ENCODE peak calls at places on chromosome 22, in six cellular contexts. One of them, this sample, is unnamed.

GRCh38 chr22:49555526-49555925 is 272.1 kb downstream of the BRD1 start:
- DNase-seq in stimulated activated CD4-positive, alpha-beta T cell treated with anti-CD3 and anti-CD28 coated beads, Interleukin-15, amount 100 ng/mL, for 1 hour: no peak
- DNase-seq in RPMI8226: no peak
- DNase-seq in cardiac fibroblast: no peak
- DNase-seq in activated naive CD8-positive, alpha-beta T cell treated with anti-CD3 and anti-CD28 coated beads, Interleukin-2, amount 50 U/mL, for 24 hours: no peak
- DNase-seq in ecto neural progenitor cell: no peak
- DNase-seq in this sample: no peak

GRCh38 chr22:49036513-49036912 is 791.2 kb downstream of the BRD1 start:
- DNase-seq in RPMI8226: no peak
- DNase-seq in stimulated activated CD4-positive, alpha-beta T cell treated with anti-CD3 and anti-CD28 coated beads, Interleukin-15, amount 100 ng/mL, for 1 hour: no peak
- DNase-seq in ecto neural progenitor cell: no peak
- DNase-seq in activated naive CD8-positive, alpha-beta T cell treated with anti-CD3 and anti-CD28 coated beads, Interleukin-2, amount 50 U/mL, for 24 hours: no peak
- DNase-seq in cardiac fibroblast: no peak
- DNase-seq in this sample: no peak

GRCh38 chr22:26548984-26549383 is 36.7 kb upstream of the TFIP11 start:
- DNase-seq in stimulated activated CD4-positive, alpha-beta T cell treated with anti-CD3 and anti-CD28 coated beads, Interleukin-15, amount 100 ng/mL, for 1 hour: no peak
- DNase-seq in cardiac fibroblast: no peak
- DNase-seq in activated naive CD8-positive, alpha-beta T cell treated with anti-CD3 and anti-CD28 coated beads, Interleukin-2, amount 50 U/mL, for 24 hours: no peak
- DNase-seq in ecto neural progenitor cell: no peak
- DNase-seq in RPMI8226: no peak
- DNase-seq in this sample: no peak

GRCh38 chr22:41334951-41335635 is 33.8 kb downstream of the ZC3H7B start:
- DNase-seq in cardiac fibroblast: no peak
- DNase-seq in activated naive CD8-positive, alpha-beta T cell treated with anti-CD3 and anti-CD28 coated beads, Interleukin-2, amount 50 U/mL, for 24 hours: no peak
- DNase-seq in RPMI8226: no peak
- DNase-seq in stimulated activated CD4-positive, alpha-beta T cell treated with anti-CD3 and anti-CD28 coated beads, Interleukin-15, amount 100 ng/mL, for 1 hour: no peak
- DNase-seq in ecto neural progenitor cell: no peak
- DNase-seq in this sample: no peak

GRCh38 chr22:44395116-44396005 is 82.6 kb upstream of the SHISAL1 start:
- DNase-seq in RPMI8226: no peak
- DNase-seq in activated naive CD8-positive, alpha-beta T cell treated with anti-CD3 and anti-CD28 coated beads, Interleukin-2, amount 50 U/mL, for 24 hours: no peak
- DNase-seq in stimulated activated CD4-positive, alpha-beta T cell treated with anti-CD3 and anti-CD28 coated beads, Interleukin-15, amount 100 ng/mL, for 1 hour: no peak
- DNase-seq in cardiac fibroblast: no peak
- DNase-seq in ecto neural progenitor cell: peak; percentile 38
- DNase-seq in this sample: no peak

GRCh38 chr22:27537481-27537891 is 264.1 kb downstream of the MN1 start:
- DNase-seq in stimulated activated CD4-positive, alpha-beta T cell treated with anti-CD3 and anti-CD28 coated beads, Interleukin-15, amount 100 ng/mL, for 1 hour: no peak
- DNase-seq in RPMI8226: no peak
- DNase-seq in cardiac fibroblast: peak; percentile 84
- DNase-seq in activated naive CD8-positive, alpha-beta T cell treated with anti-CD3 and anti-CD28 coated beads, Interleukin-2, amount 50 U/mL, for 24 hours: no peak
- DNase-seq in ecto neural progenitor cell: no peak
- DNase-seq in this sample: no peak

GRCh38 chr22:31085493-31085824 is 4.3 kb downstream of the SMTN start:
- DNase-seq in cardiac fibroblast: peak; percentile 54
- DNase-seq in ecto neural progenitor cell: no peak
- DNase-seq in stimulated activated CD4-positive, alpha-beta T cell treated with anti-CD3 and anti-CD28 coated beads, Interleukin-15, amount 100 ng/mL, for 1 hour: no peak
- DNase-seq in RPMI8226: no peak
- DNase-seq in activated naive CD8-positive, alpha-beta T cell treated with anti-CD3 and anti-CD28 coated beads, Interleukin-2, amount 50 U/mL, for 24 hours: no peak
- DNase-seq in this sample: no peak

GRCh38 chr22:36734171-36735058 is 30.9 kb upstream of the CACNG2 start:
- DNase-seq in ecto neural progenitor cell: peak; percentile 36
- DNase-seq in RPMI8226: peak; percentile 61
- DNase-seq in stimulated activated CD4-positive, alpha-beta T cell treated with anti-CD3 and anti-CD28 coated beads, Interleukin-15, amount 100 ng/mL, for 1 hour: no peak
- DNase-seq in cardiac fibroblast: peak; percentile 37
- DNase-seq in activated naive CD8-positive, alpha-beta T cell treated with anti-CD3 and anti-CD28 coated beads, Interleukin-2, amount 50 U/mL, for 24 hours: no peak
- DNase-seq in this sample: no peak

GRCh38 chr22:44204937-44205712 is 24.4 kb downstream of the PARVG start:
- DNase-seq in stimulated activated CD4-positive, alpha-beta T cell treated with anti-CD3 and anti-CD28 coated beads, Interleukin-15, amount 100 ng/mL, for 1 hour: no peak
- DNase-seq in activated naive CD8-positive, alpha-beta T cell treated with anti-CD3 and anti-CD28 coated beads, Interleukin-2, amount 50 U/mL, for 24 hours: no peak
- DNase-seq in RPMI8226: no peak
- DNase-seq in ecto neural progenitor cell: no peak
- DNase-seq in cardiac fibroblast: no peak
- DNase-seq in this sample: no peak

GRCh38 chr22:35995772-35996171 is 32.9 kb downstream of the RBFOX2 start:
- DNase-seq in cardiac fibroblast: peak; percentile 97
- DNase-seq in activated naive CD8-positive, alpha-beta T cell treated with anti-CD3 and anti-CD28 coated beads, Interleukin-2, amount 50 U/mL, for 24 hours: no peak
- DNase-seq in RPMI8226: no peak
- DNase-seq in ecto neural progenitor cell: no peak
- DNase-seq in stimulated activated CD4-positive, alpha-beta T cell treated with anti-CD3 and anti-CD28 coated beads, Interleukin-15, amount 100 ng/mL, for 1 hour: no peak
- DNase-seq in this sample: peak; percentile 91

GRCh38 chr22:41951898-41952474 is at the start of gene SMIM45:
- DNase-seq in cardiac fibroblast: peak; percentile 22
- DNase-seq in RPMI8226: no peak
- DNase-seq in ecto neural progenitor cell: peak; percentile 84
- DNase-seq in stimulated activated CD4-positive, alpha-beta T cell treated with anti-CD3 and anti-CD28 coated beads, Interleukin-15, amount 100 ng/mL, for 1 hour: no peak
- DNase-seq in activated naive CD8-positive, alpha-beta T cell treated with anti-CD3 and anti-CD28 coated beads, Interleukin-2, amount 50 U/mL, for 24 hours: no peak
- DNase-seq in this sample: no peak

GRCh38 chr22:50529416-50530279 is at the start of gene TYMP:
- DNase-seq in cardiac fibroblast: peak; percentile 83
- DNase-seq in activated naive CD8-positive, alpha-beta T cell treated with anti-CD3 and anti-CD28 coated beads, Interleukin-2, amount 50 U/mL, for 24 hours: peak; percentile 83
- DNase-seq in stimulated activated CD4-positive, alpha-beta T cell treated with anti-CD3 and anti-CD28 coated beads, Interleukin-15, amount 100 ng/mL, for 1 hour: peak; percentile 54
- DNase-seq in ecto neural progenitor cell: no peak
- DNase-seq in RPMI8226: peak; percentile 76
- DNase-seq in this sample: no peak

GRCh38 chr22:42414565-42415298 is 17.5 kb downstream of the NFAM1 start:
- DNase-seq in stimulated activated CD4-positive, alpha-beta T cell treated with anti-CD3 and anti-CD28 coated beads, Interleukin-15, amount 100 ng/mL, for 1 hour: no peak
- DNase-seq in ecto neural progenitor cell: no peak
- DNase-seq in activated naive CD8-positive, alpha-beta T cell treated with anti-CD3 and anti-CD28 coated beads, Interleukin-2, amount 50 U/mL, for 24 hours: no peak
- DNase-seq in RPMI8226: no peak
- DNase-seq in cardiac fibroblast: no peak
- DNase-seq in this sample: no peak

GRCh38 chr22:32764330-32765116 is 37.0 kb upstream of the TIMP3 start:
- DNase-seq in ecto neural progenitor cell: no peak
- DNase-seq in stimulated activated CD4-positive, alpha-beta T cell treated with anti-CD3 and anti-CD28 coated beads, Interleukin-15, amount 100 ng/mL, for 1 hour: no peak
- DNase-seq in RPMI8226: no peak
- DNase-seq in activated naive CD8-positive, alpha-beta T cell treated with anti-CD3 and anti-CD28 coated beads, Interleukin-2, amount 50 U/mL, for 24 hours: no peak
- DNase-seq in cardiac fibroblast: peak; percentile 86
- DNase-seq in this sample: peak; percentile 46

GRCh38 chr22:34943830-34944229 is 122.1 kb upstream of the ISX start:
- DNase-seq in activated naive CD8-positive, alpha-beta T cell treated with anti-CD3 and anti-CD28 coated beads, Interleukin-2, amount 50 U/mL, for 24 hours: no peak
- DNase-seq in RPMI8226: no peak
- DNase-seq in cardiac fibroblast: no peak
- DNase-seq in stimulated activated CD4-positive, alpha-beta T cell treated with anti-CD3 and anti-CD28 coated beads, Interleukin-15, amount 100 ng/mL, for 1 hour: no peak
- DNase-seq in ecto neural progenitor cell: no peak
- DNase-seq in this sample: no peak

GRCh38 chr22:28958611-28959010 is 75.2 kb downstream of the ZNRF3 start:
- DNase-seq in stimulated activated CD4-positive, alpha-beta T cell treated with anti-CD3 and anti-CD28 coated beads, Interleukin-15, amount 100 ng/mL, for 1 hour: no peak
- DNase-seq in ecto neural progenitor cell: no peak
- DNase-seq in activated naive CD8-positive, alpha-beta T cell treated with anti-CD3 and anti-CD28 coated beads, Interleukin-2, amount 50 U/mL, for 24 hours: no peak
- DNase-seq in RPMI8226: no peak
- DNase-seq in cardiac fibroblast: peak; percentile 15
- DNase-seq in this sample: no peak

GRCh38 chr22:17733484-17733883 is 40.8 kb downstream of the BID start:
- DNase-seq in cardiac fibroblast: no peak
- DNase-seq in activated naive CD8-positive, alpha-beta T cell treated with anti-CD3 and anti-CD28 coated beads, Interleukin-2, amount 50 U/mL, for 24 hours: no peak
- DNase-seq in ecto neural progenitor cell: no peak
- DNase-seq in RPMI8226: no peak
- DNase-seq in stimulated activated CD4-positive, alpha-beta T cell treated with anti-CD3 and anti-CD28 coated beads, Interleukin-15, amount 100 ng/mL, for 1 hour: no peak
- DNase-seq in this sample: no peak

GRCh38 chr22:43126506-43127165 is 16.1 kb downstream of the BIK start:
- DNase-seq in stimulated activated CD4-positive, alpha-beta T cell treated with anti-CD3 and anti-CD28 coated beads, Interleukin-15, amount 100 ng/mL, for 1 hour: no peak
- DNase-seq in cardiac fibroblast: peak; percentile 64
- DNase-seq in activated naive CD8-positive, alpha-beta T cell treated with anti-CD3 and anti-CD28 coated beads, Interleukin-2, amount 50 U/mL, for 24 hours: no peak
- DNase-seq in RPMI8226: no peak
- DNase-seq in ecto neural progenitor cell: no peak
- DNase-seq in this sample: peak; percentile 32

GRCh38 chr22:45179276-45180049 is 15.7 kb downstream of the NUP50 start:
- DNase-seq in RPMI8226: no peak
- DNase-seq in cardiac fibroblast: no peak
- DNase-seq in ecto neural progenitor cell: no peak
- DNase-seq in stimulated activated CD4-positive, alpha-beta T cell treated with anti-CD3 and anti-CD28 coated beads, Interleukin-15, amount 100 ng/mL, for 1 hour: no peak
- DNase-seq in activated naive CD8-positive, alpha-beta T cell treated with anti-CD3 and anti-CD28 coated beads, Interleukin-2, amount 50 U/mL, for 24 hours: no peak
- DNase-seq in this sample: no peak

GRCh38 chr22:32083000-32083399 is 39.9 kb downstream of the SLC5A1 start:
- DNase-seq in ecto neural progenitor cell: no peak
- DNase-seq in activated naive CD8-positive, alpha-beta T cell treated with anti-CD3 and anti-CD28 coated beads, Interleukin-2, amount 50 U/mL, for 24 hours: no peak
- DNase-seq in cardiac fibroblast: no peak
- DNase-seq in stimulated activated CD4-positive, alpha-beta T cell treated with anti-CD3 and anti-CD28 coated beads, Interleukin-15, amount 100 ng/mL, for 1 hour: no peak
- DNase-seq in RPMI8226: no peak
- DNase-seq in this sample: no peak

GRCh38 chr22:20244744-20245576 is 23.2 kb downstream of the RTN4R start:
- DNase-seq in activated naive CD8-positive, alpha-beta T cell treated with anti-CD3 and anti-CD28 coated beads, Interleukin-2, amount 50 U/mL, for 24 hours: peak; percentile 40
- DNase-seq in ecto neural progenitor cell: no peak
- DNase-seq in cardiac fibroblast: no peak
- DNase-seq in RPMI8226: no peak
- DNase-seq in stimulated activated CD4-positive, alpha-beta T cell treated with anti-CD3 and anti-CD28 coated beads, Interleukin-15, amount 100 ng/mL, for 1 hour: no peak
- DNase-seq in this sample: no peak

GRCh38 chr22:40058265-40058664 is 63.5 kb downstream of the FAM83F start:
- DNase-seq in stimulated activated CD4-positive, alpha-beta T cell treated with anti-CD3 and anti-CD28 coated beads, Interleukin-15, amount 100 ng/mL, for 1 hour: no peak
- DNase-seq in activated naive CD8-positive, alpha-beta T cell treated with anti-CD3 and anti-CD28 coated beads, Interleukin-2, amount 50 U/mL, for 24 hours: peak; percentile 56
- DNase-seq in cardiac fibroblast: no peak
- DNase-seq in RPMI8226: no peak
- DNase-seq in ecto neural progenitor cell: no peak
- DNase-seq in this sample: no peak

GRCh38 chr22:23227380-23227779 is 47.1 kb downstream of the BCR start:
- DNase-seq in activated naive CD8-positive, alpha-beta T cell treated with anti-CD3 and anti-CD28 coated beads, Interleukin-2, amount 50 U/mL, for 24 hours: no peak
- DNase-seq in cardiac fibroblast: no peak
- DNase-seq in ecto neural progenitor cell: no peak
- DNase-seq in stimulated activated CD4-positive, alpha-beta T cell treated with anti-CD3 and anti-CD28 coated beads, Interleukin-15, amount 100 ng/mL, for 1 hour: no peak
- DNase-seq in RPMI8226: no peak
- DNase-seq in this sample: no peak

GRCh38 chr22:23820748-23821211 is 18.0 kb downstream of the DERL3 start:
- DNase-seq in RPMI8226: no peak
- DNase-seq in cardiac fibroblast: no peak
- DNase-seq in stimulated activated CD4-positive, alpha-beta T cell treated with anti-CD3 and anti-CD28 coated beads, Interleukin-15, amount 100 ng/mL, for 1 hour: no peak
- DNase-seq in ecto neural progenitor cell: no peak
- DNase-seq in activated naive CD8-positive, alpha-beta T cell treated with anti-CD3 and anti-CD28 coated beads, Interleukin-2, amount 50 U/mL, for 24 hours: no peak
- DNase-seq in this sample: no peak

GRCh38 chr22:25359601-25360261 is 140.3 kb downstream of the CRYBB2 start:
- DNase-seq in stimulated activated CD4-positive, alpha-beta T cell treated with anti-CD3 and anti-CD28 coated beads, Interleukin-15, amount 100 ng/mL, for 1 hour: no peak
- DNase-seq in ecto neural progenitor cell: no peak
- DNase-seq in RPMI8226: no peak
- DNase-seq in cardiac fibroblast: no peak
- DNase-seq in activated naive CD8-positive, alpha-beta T cell treated with anti-CD3 and anti-CD28 coated beads, Interleukin-2, amount 50 U/mL, for 24 hours: no peak
- DNase-seq in this sample: no peak

GRCh38 chr22:29243874-29244446 is 23.8 kb downstream of the RHBDD3 start:
- DNase-seq in RPMI8226: no peak
- DNase-seq in cardiac fibroblast: no peak
- DNase-seq in activated naive CD8-positive, alpha-beta T cell treated with anti-CD3 and anti-CD28 coated beads, Interleukin-2, amount 50 U/mL, for 24 hours: no peak
- DNase-seq in stimulated activated CD4-positive, alpha-beta T cell treated with anti-CD3 and anti-CD28 coated beads, Interleukin-15, amount 100 ng/mL, for 1 hour: no peak
- DNase-seq in ecto neural progenitor cell: no peak
- DNase-seq in this sample: no peak

GRCh38 chr22:48588151-48588880 is 1239.4 kb downstream of the BRD1 start:
- DNase-seq in stimulated activated CD4-positive, alpha-beta T cell treated with anti-CD3 and anti-CD28 coated beads, Interleukin-15, amount 100 ng/mL, for 1 hour: no peak
- DNase-seq in ecto neural progenitor cell: no peak
- DNase-seq in RPMI8226: peak; percentile 83
- DNase-seq in activated naive CD8-positive, alpha-beta T cell treated with anti-CD3 and anti-CD28 coated beads, Interleukin-2, amount 50 U/mL, for 24 hours: no peak
- DNase-seq in cardiac fibroblast: no peak
- DNase-seq in this sample: no peak

GRCh38 chr22:42962295-42963230 is 52.4 kb downstream of the PACSIN2 start:
- DNase-seq in activated naive CD8-positive, alpha-beta T cell treated with anti-CD3 and anti-CD28 coated beads, Interleukin-2, amount 50 U/mL, for 24 hours: no peak
- DNase-seq in RPMI8226: no peak
- DNase-seq in cardiac fibroblast: peak; percentile 73
- DNase-seq in ecto neural progenitor cell: no peak
- DNase-seq in stimulated activated CD4-positive, alpha-beta T cell treated with anti-CD3 and anti-CD28 coated beads, Interleukin-15, amount 100 ng/mL, for 1 hour: no peak
- DNase-seq in this sample: no peak

This sample was measured in HFF-Myc.